ENCODE peak calls at places on chromosomes 1 and 21, in four cellular contexts. A is fibroblast of lung, J is left ventricle myocardium inferior, N is foreskin keratinocyte. I is an unnamed sample. For H3K4me1, the result is how much of the 10 kb centered on the place peaks cover.

GRCh38 chr1:198627436-198628063 is 11.3 kb upstream of the PTPRC start:
- DNase-seq in N (no peak), A (no peak), J (no peak), I (no peak)

GRCh38 chr1:170306948-170307347 is 161.2 kb downstream of the NTMT2 start:
- DNase-seq in N (no peak), J (no peak), A (no peak), I (peak)

GRCh38 chr1:209248649-209249279 is 334.8 kb upstream of the CAMK1G start:
- DNase-seq in N (peak), J (no peak), A (peak), I (peak)

GRCh38 chr1:23897083-23897482 is 16.1 kb downstream of the CNR2 start:
- DNase-seq in N (no peak), A (no peak), J (no peak), I (no peak)

GRCh38 chr1:66652556-66652955 is 99.7 kb upstream of the DYNLT5 start:
- DNase-seq in N (no peak), J (no peak), A (peak), I (no peak)

GRCh38 chr1:161033751-161034150 is 5.0 kb downstream of the TSTD1 start:
- DNase-seq in N (no peak), A (no peak), J (no peak), I (no peak)

GRCh38 chr21:16059981-16060380 is 330.2 kb downstream of the USP25 start:
- DNase-seq in N (no peak), J (no peak), A (no peak), I (no peak)

GRCh38 chr1:29690156-29690555 is 453.8 kb downstream of the PTPRU start:
- DNase-seq in N (no peak), A (no peak), J (no peak), I (no peak)

GRCh38 chr21:44898851-44899767 is 21.6 kb downstream of the ITGB2 start:
- DNase-seq in A (no peak), J (peak), N (no peak), I (no peak)

DNA sequence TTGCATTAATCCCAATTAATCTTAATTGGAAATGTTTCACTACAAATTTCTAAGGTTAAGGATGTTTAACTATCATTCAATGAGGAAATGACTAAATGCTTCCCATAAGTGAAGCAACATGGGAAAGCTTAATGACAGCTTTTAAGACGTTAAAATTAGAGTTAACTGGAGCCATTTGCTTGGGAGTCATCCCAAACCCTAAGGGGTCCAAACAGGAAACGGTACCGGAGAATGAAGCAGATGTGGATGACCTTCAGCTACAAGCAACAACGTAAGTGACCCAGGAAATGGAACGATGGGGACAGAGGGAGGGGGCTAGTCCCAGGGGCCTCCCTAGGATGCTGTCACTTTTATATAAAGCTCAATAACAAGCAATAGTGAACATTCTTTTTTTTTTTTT is 62.2 kb downstream of the CAPZB start:
- DNase-seq in N (no peak), J (no peak), A (no peak), I (no peak)
- H3K4me1 ChIP-seq in N (under half), J (half or more), A (under half), I (under half)

GRCh38 chr1:30777906-30778155 is 20.3 kb upstream of the LAPTM5 start:
- DNase-seq in A (no peak), J (no peak), N (no peak), I (no peak)

GRCh38 chr1:30778156-30778978 is 20.8 kb upstream of the LAPTM5 start:
- DNase-seq in A (peak), J (no peak), N (peak), I (no peak)

GRCh38 chr1:30780409-30780808 is 22.8 kb upstream of the LAPTM5 start:
- DNase-seq in N (no peak), J (no peak), A (no peak), I (no peak)

GRCh38 chr1:30778979-30779293 is 21.4 kb upstream of the LAPTM5 start:
- DNase-seq in A (no peak), J (no peak), N (no peak), I (no peak)

DNA sequence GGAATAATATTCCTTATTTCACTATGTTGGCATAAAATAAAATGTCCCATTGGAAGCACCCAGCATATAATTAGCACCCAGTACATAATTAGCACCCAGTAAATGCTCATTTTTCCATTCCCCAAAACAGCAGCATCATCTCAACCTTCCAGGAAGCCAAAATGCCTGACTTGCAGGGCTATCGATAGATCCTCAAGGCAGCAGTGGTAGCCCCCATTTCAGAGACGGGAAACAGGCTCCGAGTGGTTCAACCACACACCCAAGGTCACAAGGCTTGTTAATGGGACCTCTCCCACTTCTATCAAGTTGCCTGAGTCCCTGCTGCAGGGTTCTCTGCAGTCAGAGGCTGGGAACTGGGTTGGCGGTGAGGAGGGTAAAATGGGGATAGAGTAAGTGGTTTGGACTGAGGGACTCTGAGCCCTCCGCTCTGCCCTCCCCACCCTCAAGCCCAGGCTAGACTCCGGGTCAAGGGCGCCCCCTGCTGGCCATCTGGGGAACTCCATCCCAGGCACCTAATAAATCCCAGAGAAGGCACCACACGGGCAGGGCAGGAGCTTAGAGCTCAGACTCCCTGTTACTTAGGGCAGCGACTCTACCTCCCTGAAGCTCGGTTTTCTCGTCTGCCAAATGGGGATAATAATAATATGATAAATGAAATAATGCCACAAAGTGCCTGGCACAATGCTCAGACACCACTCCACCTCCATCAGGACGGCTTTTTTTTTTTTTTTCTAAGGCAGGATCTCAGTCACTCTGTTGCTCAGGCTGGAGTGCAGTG is 21.9 kb upstream of the LAPTM5 start:
- DNase-seq in J (peak), A (peak), N (no peak), I (peak)
- H3K4me1 ChIP-seq in J (under half), A (under half), N (under half), I (under half)

GRCh38 chr1:159828916-159829634 is 2.4 kb downstream of the SLAMF8 start:
- DNase-seq in N (no peak), A (no peak), J (peak), I (peak)
- H3K4me1 ChIP-seq in N (under half), A (under half), J (under half), I (under half)

GRCh38 chr1:115429884-115430283 is 91.8 kb upstream of the NGF start:
- DNase-seq in N (peak), J (no peak), A (peak), I (no peak)
- H3K4me1 ChIP-seq in N (under half), J (under half), A (under half), I (under half)

DNA sequence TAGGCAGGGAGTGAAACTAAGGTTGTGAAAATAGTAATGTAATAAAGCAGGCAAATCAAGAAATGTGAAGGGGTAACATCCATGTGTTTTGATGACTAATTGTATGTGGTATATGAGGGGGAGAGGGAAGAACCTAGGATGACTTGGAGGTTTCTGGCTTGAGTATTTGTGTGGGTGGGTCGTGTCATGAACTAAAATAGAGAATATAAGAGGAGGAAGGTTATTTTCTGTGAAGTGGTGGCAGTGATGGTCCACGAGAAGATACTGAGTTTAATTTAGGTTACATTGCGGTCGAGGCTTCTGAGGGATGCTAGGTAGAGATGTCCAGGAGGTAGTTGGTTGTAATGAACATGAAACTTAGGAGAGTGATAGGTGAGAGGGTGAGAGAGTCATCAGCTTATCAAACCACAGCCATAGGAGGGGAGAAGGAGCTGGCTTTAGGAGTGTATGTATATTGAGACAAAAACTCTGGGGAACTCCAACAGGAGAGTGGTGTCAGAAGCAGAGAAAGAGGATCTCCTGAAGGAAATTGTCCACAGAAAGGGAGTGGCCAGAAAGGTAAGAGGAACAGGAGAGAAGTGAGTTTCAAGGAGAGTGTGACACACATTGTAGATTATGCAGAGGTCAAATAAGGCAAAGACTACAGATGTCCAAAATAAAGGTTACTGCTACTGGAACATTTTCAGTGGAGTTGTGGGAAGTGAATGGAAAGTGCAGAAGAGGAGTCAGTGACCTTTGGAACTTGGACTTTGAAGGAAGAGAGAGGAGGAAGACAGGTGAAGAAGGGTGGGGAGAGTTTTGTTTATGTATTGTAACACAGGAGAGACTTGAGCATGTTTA is 89.0 kb upstream of the MACF1 start:
- DNase-seq in J (no peak), A (peak), N (no peak), I (no peak)
- H3K4me1 ChIP-seq in J (half or more), A (under half), N (half or more), I (under half)

I was measured in neural progenitor cell.